ENCODE peak calls at places on chromosomes 16 and 17, in ten cellular contexts. One of them, this sample, is unnamed.

GRCh38 chr17:27532269-27533067 is 76.2 kb downstream of the KSR1 start:
- DNase-seq in cardiac fibroblast: no peak
- DNase-seq in HFFc6: no peak
- DNase-seq in mesothelial cell of epicardium: no peak
- DNase-seq in IMR-90: peak; percentile 98
- DNase-seq in fibroblast of mammary gland: peak; percentile 20
- DNase-seq in A549: no peak
- DNase-seq in uterus: no peak
- DNase-seq in PC-3: no peak
- DNase-seq in nephron progenitor cell: no peak
- DNase-seq in this sample: no peak

GRCh38 chr17:46108550-46109110 is 84.6 kb downstream of the KANSL1 start:
- DNase-seq in cardiac fibroblast: no peak
- DNase-seq in HFFc6: no peak
- DNase-seq in mesothelial cell of epicardium: no peak
- DNase-seq in IMR-90: no peak
- DNase-seq in fibroblast of mammary gland: no peak
- DNase-seq in A549: no peak
- DNase-seq in uterus: no peak
- DNase-seq in PC-3: peak; percentile 57
- DNase-seq in nephron progenitor cell: no peak
- DNase-seq in this sample: no peak

GRCh38 chr16:89700649-89701424 is 668 bp downstream of the SPATA2L start:
- DNase-seq in cardiac fibroblast: no peak
- DNase-seq in HFFc6: no peak
- DNase-seq in mesothelial cell of epicardium: peak; percentile 67
- DNase-seq in IMR-90: peak; percentile 24
- DNase-seq in fibroblast of mammary gland: no peak
- DNase-seq in A549: peak; percentile 72
- DNase-seq in uterus: peak; percentile 48
- DNase-seq in PC-3: peak; percentile 57
- DNase-seq in nephron progenitor cell: peak; percentile 53
- DNase-seq in this sample: peak; percentile 60

GRCh38 chr16:7688811-7689210 is 356.2 kb downstream of the RBFOX1 start:
- DNase-seq in cardiac fibroblast: no peak
- DNase-seq in HFFc6: no peak
- DNase-seq in mesothelial cell of epicardium: no peak
- DNase-seq in IMR-90: no peak
- DNase-seq in fibroblast of mammary gland: no peak
- DNase-seq in A549: no peak
- DNase-seq in uterus: no peak
- DNase-seq in PC-3: no peak
- DNase-seq in nephron progenitor cell: no peak
- DNase-seq in this sample: no peak

GRCh38 chr17:4533522-4534502 is 21.4 kb downstream of the MYBBP1A start:
- DNase-seq in cardiac fibroblast: no peak
- DNase-seq in HFFc6: no peak
- DNase-seq in mesothelial cell of epicardium: no peak
- DNase-seq in IMR-90: no peak
- DNase-seq in fibroblast of mammary gland: no peak
- DNase-seq in A549: peak; percentile 53
- DNase-seq in uterus: no peak
- DNase-seq in PC-3: peak; percentile 50
- DNase-seq in nephron progenitor cell: no peak
- DNase-seq in this sample: no peak

GRCh38 chr17:40608061-40608581 is 39.5 kb downstream of the SMARCE1 start:
- DNase-seq in cardiac fibroblast: no peak
- DNase-seq in HFFc6: no peak
- DNase-seq in mesothelial cell of epicardium: no peak
- DNase-seq in IMR-90: no peak
- DNase-seq in fibroblast of mammary gland: no peak
- DNase-seq in A549: no peak
- DNase-seq in uterus: no peak
- DNase-seq in PC-3: no peak
- DNase-seq in nephron progenitor cell: no peak
- DNase-seq in this sample: no peak

GRCh38 chr17:57440522-57441269 is 184.4 kb downstream of the MSI2 start:
- DNase-seq in cardiac fibroblast: peak; percentile 91
- DNase-seq in HFFc6: peak; percentile 66
- DNase-seq in mesothelial cell of epicardium: no peak
- DNase-seq in IMR-90: peak; percentile 88
- DNase-seq in fibroblast of mammary gland: peak; percentile 91
- DNase-seq in A549: peak; percentile 77
- DNase-seq in uterus: peak; percentile 52
- DNase-seq in PC-3: peak; percentile 70
- DNase-seq in nephron progenitor cell: peak; percentile 74
- DNase-seq in this sample: peak; percentile 68

GRCh38 chr17:79942591-79943353 is 92.9 kb downstream of the TBC1D16 start:
- DNase-seq in cardiac fibroblast: peak; percentile 28
- DNase-seq in HFFc6: no peak
- DNase-seq in mesothelial cell of epicardium: no peak
- DNase-seq in IMR-90: peak; percentile 18
- DNase-seq in fibroblast of mammary gland: peak; percentile 55
- DNase-seq in A549: no peak
- DNase-seq in uterus: peak; percentile 55
- DNase-seq in PC-3: no peak
- DNase-seq in nephron progenitor cell: peak; percentile 3
- DNase-seq in this sample: no peak

GRCh38 chr17:77555741-77556291 is 402.7 kb upstream of the TNRC6C start:
- DNase-seq in cardiac fibroblast: peak; percentile 9
- DNase-seq in HFFc6: no peak
- DNase-seq in mesothelial cell of epicardium: peak; percentile 71
- DNase-seq in IMR-90: no peak
- DNase-seq in fibroblast of mammary gland: peak; percentile 16
- DNase-seq in A549: peak; percentile 34
- DNase-seq in uterus: no peak
- DNase-seq in PC-3: peak; percentile 25
- DNase-seq in nephron progenitor cell: no peak
- DNase-seq in this sample: no peak

GRCh38 chr16:50627419-50627818 is 53.7 kb downstream of the SNX20 start:
- DNase-seq in cardiac fibroblast: no peak
- DNase-seq in HFFc6: peak; percentile 9
- DNase-seq in mesothelial cell of epicardium: no peak
- DNase-seq in IMR-90: no peak
- DNase-seq in fibroblast of mammary gland: peak; percentile 21
- DNase-seq in A549: no peak
- DNase-seq in uterus: peak; percentile 84
- DNase-seq in PC-3: no peak
- DNase-seq in nephron progenitor cell: peak; percentile 31
- DNase-seq in this sample: no peak
- TF ChIP-seq CTCF in cardiac fibroblast: peak; percentile 18
- TF ChIP-seq CTCF in HFFc6: peak; percentile 49
- TF ChIP-seq CTCF in mesothelial cell of epicardium: no peak
- TF ChIP-seq CTCF in IMR-90: no peak
- TF ChIP-seq CTCF in fibroblast of mammary gland: peak; percentile 15
- TF ChIP-seq CTCF in A549: no peak
- TF ChIP-seq CTCF in uterus: peak; percentile 60
- TF ChIP-seq CTCF in PC-3: no peak
- TF ChIP-seq CTCF in nephron progenitor cell: peak; percentile 14
- TF ChIP-seq CTCF in this sample: no peak

GRCh38 chr17:2064980-2065785 is 10.3 kb downstream of the HIC1 start:
- DNase-seq in cardiac fibroblast: peak; percentile 90
- DNase-seq in HFFc6: peak; percentile 72
- DNase-seq in mesothelial cell of epicardium: no peak
- DNase-seq in IMR-90: peak; percentile 68
- DNase-seq in fibroblast of mammary gland: peak; percentile 87
- DNase-seq in A549: peak; percentile 59
- DNase-seq in uterus: no peak
- DNase-seq in PC-3: no peak
- DNase-seq in nephron progenitor cell: no peak
- DNase-seq in this sample: peak; percentile 60
- TF ChIP-seq CTCF in cardiac fibroblast: peak; percentile 69
- TF ChIP-seq CTCF in HFFc6: peak; percentile 82
- TF ChIP-seq CTCF in mesothelial cell of epicardium: no peak
- TF ChIP-seq CTCF in IMR-90: peak; percentile 60
- TF ChIP-seq CTCF in fibroblast of mammary gland: peak; percentile 59
- TF ChIP-seq CTCF in A549: peak; percentile 43
- TF ChIP-seq CTCF in uterus: no peak
- TF ChIP-seq CTCF in PC-3: peak; percentile 54
- TF ChIP-seq CTCF in nephron progenitor cell: peak; percentile 12
- TF ChIP-seq CTCF in this sample: peak; percentile 40

DNA sequence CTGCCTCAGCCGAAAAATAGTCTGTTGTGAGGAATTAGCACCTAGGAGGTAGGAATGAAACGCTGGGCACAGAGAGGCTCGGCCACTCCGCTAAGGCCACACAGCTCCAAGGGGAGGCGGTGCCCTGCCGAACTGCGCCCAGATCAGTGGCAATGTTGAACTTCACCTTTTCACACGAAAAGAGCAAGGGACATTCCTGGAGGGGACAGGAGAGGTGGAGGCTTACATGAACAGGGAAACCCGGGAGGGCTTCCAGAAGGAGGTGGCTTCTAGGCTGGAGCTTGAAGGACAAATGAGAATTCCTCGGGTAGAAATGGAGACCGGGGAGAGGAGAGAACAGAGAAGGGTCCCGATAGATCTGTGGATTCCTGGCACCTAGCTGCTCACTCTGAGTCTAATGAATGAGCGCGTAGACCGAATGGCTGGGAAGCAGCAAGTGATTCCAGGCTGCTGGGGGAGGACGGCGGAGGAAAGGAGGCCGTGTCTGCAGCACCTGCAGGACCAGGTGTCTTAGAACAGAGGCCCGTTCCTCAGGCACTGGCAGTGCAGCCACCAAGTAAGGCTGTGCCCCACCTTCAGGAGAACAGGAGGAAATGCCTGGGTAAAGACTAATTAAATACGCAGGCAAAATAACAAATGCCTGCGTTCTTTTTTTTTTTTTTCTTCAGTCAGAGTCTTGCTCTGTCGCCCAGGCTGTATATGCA is 723 bp upstream of the SLC38A10 start:
- DNase-seq in cardiac fibroblast: peak; percentile 46
- DNase-seq in HFFc6: peak; percentile 26
- DNase-seq in mesothelial cell of epicardium: no peak
- DNase-seq in IMR-90: peak; percentile 33
- DNase-seq in fibroblast of mammary gland: peak; percentile 39
- DNase-seq in A549: peak; percentile 83
- DNase-seq in uterus: no peak
- DNase-seq in PC-3: peak; percentile 88
- DNase-seq in nephron progenitor cell: no peak
- DNase-seq in this sample: no peak
- TF ChIP-seq CTCF in cardiac fibroblast: peak; percentile 47
- TF ChIP-seq CTCF in HFFc6: peak; percentile 46
- TF ChIP-seq CTCF in mesothelial cell of epicardium: no peak
- TF ChIP-seq CTCF in IMR-90: peak; percentile 37
- TF ChIP-seq CTCF in fibroblast of mammary gland: peak; percentile 42
- TF ChIP-seq CTCF in A549: peak; percentile 7
- TF ChIP-seq CTCF in uterus: peak; percentile 31
- TF ChIP-seq CTCF in PC-3: peak; percentile 52
- TF ChIP-seq CTCF in nephron progenitor cell: peak; percentile 17
- TF ChIP-seq CTCF in this sample: no peak

GRCh38 chr16:16062023-16062932 is 112.9 kb downstream of the ABCC1 start:
- DNase-seq in cardiac fibroblast: no peak
- DNase-seq in HFFc6: no peak
- DNase-seq in mesothelial cell of epicardium: no peak
- DNase-seq in IMR-90: no peak
- DNase-seq in fibroblast of mammary gland: no peak
- DNase-seq in A549: no peak
- DNase-seq in uterus: no peak
- DNase-seq in PC-3: no peak
- DNase-seq in nephron progenitor cell: no peak
- DNase-seq in this sample: no peak
- TF ChIP-seq CTCF in cardiac fibroblast: no peak
- TF ChIP-seq CTCF in HFFc6: peak; percentile 19
- TF ChIP-seq CTCF in mesothelial cell of epicardium: no peak
- TF ChIP-seq CTCF in IMR-90: peak; percentile 6
- TF ChIP-seq CTCF in fibroblast of mammary gland: no peak
- TF ChIP-seq CTCF in A549: no peak
- TF ChIP-seq CTCF in uterus: no peak
- TF ChIP-seq CTCF in PC-3: no peak
- TF ChIP-seq CTCF in nephron progenitor cell: no peak
- TF ChIP-seq CTCF in this sample: no peak

GRCh38 chr17:61160789-61161440 is 238.7 kb upstream of the TBX2 start:
- DNase-seq in cardiac fibroblast: no peak
- DNase-seq in HFFc6: no peak
- DNase-seq in mesothelial cell of epicardium: no peak
- DNase-seq in IMR-90: no peak
- DNase-seq in fibroblast of mammary gland: no peak
- DNase-seq in A549: no peak
- DNase-seq in uterus: no peak
- DNase-seq in PC-3: no peak
- DNase-seq in nephron progenitor cell: no peak
- DNase-seq in this sample: no peak

GRCh38 chr17:61158372-61158771 is 241.3 kb upstream of the TBX2 start:
- DNase-seq in cardiac fibroblast: peak; percentile 35
- DNase-seq in HFFc6: no peak
- DNase-seq in mesothelial cell of epicardium: no peak
- DNase-seq in IMR-90: no peak
- DNase-seq in fibroblast of mammary gland: no peak
- DNase-seq in A549: peak; percentile 16
- DNase-seq in uterus: no peak
- DNase-seq in PC-3: no peak
- DNase-seq in nephron progenitor cell: no peak
- DNase-seq in this sample: no peak

GRCh38 chr17:61155590-61156181 is 244.0 kb upstream of the TBX2 start:
- DNase-seq in cardiac fibroblast: no peak
- DNase-seq in HFFc6: no peak
- DNase-seq in mesothelial cell of epicardium: no peak
- DNase-seq in IMR-90: no peak
- DNase-seq in fibroblast of mammary gland: no peak
- DNase-seq in A549: peak; percentile 28
- DNase-seq in uterus: no peak
- DNase-seq in PC-3: no peak
- DNase-seq in nephron progenitor cell: no peak
- DNase-seq in this sample: no peak

GRCh38 chr17:61159415-61159814 is 240.2 kb upstream of the TBX2 start:
- DNase-seq in cardiac fibroblast: peak; percentile 53
- DNase-seq in HFFc6: no peak
- DNase-seq in mesothelial cell of epicardium: no peak
- DNase-seq in IMR-90: peak; percentile 33
- DNase-seq in fibroblast of mammary gland: no peak
- DNase-seq in A549: peak; percentile 17
- DNase-seq in uterus: no peak
- DNase-seq in PC-3: no peak
- DNase-seq in nephron progenitor cell: no peak
- DNase-seq in this sample: no peak

DNA sequence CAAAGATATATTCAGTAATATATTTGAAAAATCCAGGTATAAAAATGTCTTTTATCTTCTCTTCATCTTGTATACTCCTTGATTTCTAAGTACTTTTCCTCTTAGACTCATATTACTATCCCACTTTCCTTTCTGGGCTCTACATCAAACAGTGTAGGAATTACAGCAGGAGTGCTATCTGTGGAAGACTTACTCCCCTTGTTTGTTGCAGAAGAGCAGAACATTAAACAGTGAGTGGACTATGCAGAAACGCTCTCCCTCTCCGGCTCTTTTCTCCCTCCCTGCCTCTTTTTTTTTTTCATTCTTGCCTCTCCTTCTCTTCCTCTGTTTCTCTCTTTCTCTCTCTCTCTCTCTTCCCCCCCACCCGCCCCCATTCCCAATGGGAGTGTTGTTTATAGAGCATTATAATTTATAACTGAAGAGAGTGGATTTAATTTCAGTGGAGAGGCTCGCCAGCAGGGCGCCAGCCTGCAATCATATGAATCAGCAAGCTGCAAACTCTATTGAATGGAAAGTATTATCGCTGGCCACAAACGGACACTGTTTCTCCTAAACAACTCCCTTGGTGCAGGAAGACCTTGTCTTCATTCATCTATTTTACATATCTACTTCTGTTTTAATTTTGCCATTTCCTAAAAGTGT is 242.3 kb upstream of the TBX2 start:
- DNase-seq in cardiac fibroblast: peak; percentile 74
- DNase-seq in HFFc6: peak; percentile 38
- DNase-seq in mesothelial cell of epicardium: no peak
- DNase-seq in IMR-90: peak; percentile 71
- DNase-seq in fibroblast of mammary gland: peak; percentile 73
- DNase-seq in A549: peak; percentile 67
- DNase-seq in uterus: no peak
- DNase-seq in PC-3: no peak
- DNase-seq in nephron progenitor cell: peak; percentile 10
- DNase-seq in this sample: no peak
- TF ChIP-seq CTCF in cardiac fibroblast: peak; percentile 12
- TF ChIP-seq CTCF in HFFc6: peak; percentile 38
- TF ChIP-seq CTCF in mesothelial cell of epicardium: no peak
- TF ChIP-seq CTCF in IMR-90: peak; percentile 12
- TF ChIP-seq CTCF in fibroblast of mammary gland: no peak
- TF ChIP-seq CTCF in A549: no peak
- TF ChIP-seq CTCF in uterus: no peak
- TF ChIP-seq CTCF in PC-3: no peak
- TF ChIP-seq CTCF in nephron progenitor cell: no peak
- TF ChIP-seq CTCF in this sample: no peak